ENCODE peak calls at places on chromosomes 13 and 19, in seven cellular contexts. One of them, this sample, is unnamed.
A peak's percentile ranks its signal among the peaks of the same experiment; 100 is the strongest.

GRCh38 chr19:50669319-50670101 is 20.3 kb downstream of the C19orf81 start:
- DNase-seq in H1: no peak
- DNase-seq in HCT116: no peak
- DNase-seq in HepG2: no peak
- DNase-seq in K562: peak; percentile 68
- DNase-seq in GM12878: no peak
- DNase-seq in SK-N-SH: peak; percentile 78
- DNase-seq in this sample: peak; percentile 70

GRCh38 chr13:98172570-98173405 is 4.3 kb downstream of the RNF113B start:
- DNase-seq in SK-N-SH: peak; percentile 61
- DNase-seq in GM12878: no peak
- DNase-seq in HepG2: no peak
- DNase-seq in H1: no peak
- DNase-seq in K562: no peak
- DNase-seq in HCT116: no peak
- DNase-seq in this sample: no peak

GRCh38 chr13:40651866-40652587 is 14.4 kb downstream of the FOXO1 start:
- DNase-seq in K562: no peak
- DNase-seq in HepG2: no peak
- DNase-seq in GM12878: no peak
- DNase-seq in H1: peak; percentile 66
- DNase-seq in HCT116: no peak
- DNase-seq in SK-N-SH: no peak
- DNase-seq in this sample: no peak

GRCh38 chr13:40341501-40341900 is 324.9 kb downstream of the FOXO1 start:
- DNase-seq in K562: no peak
- DNase-seq in SK-N-SH: no peak
- DNase-seq in HCT116: no peak
- DNase-seq in H1: no peak
- DNase-seq in HepG2: no peak
- DNase-seq in GM12878: no peak
- DNase-seq in this sample: no peak

GRCh38 chr13:41827507-41828213 is 133.2 kb downstream of the VWA8 start:
- DNase-seq in HCT116: peak; percentile 39
- DNase-seq in HepG2: no peak
- DNase-seq in H1: no peak
- DNase-seq in K562: no peak
- DNase-seq in SK-N-SH: no peak
- DNase-seq in GM12878: no peak
- DNase-seq in this sample: no peak

GRCh38 chr19:14139944-14140343 is 3.6 kb upstream of the ASF1B start:
- DNase-seq in SK-N-SH: no peak
- DNase-seq in GM12878: no peak
- DNase-seq in HCT116: no peak
- DNase-seq in H1: no peak
- DNase-seq in HepG2: no peak
- DNase-seq in K562: no peak
- DNase-seq in this sample: peak; percentile 87

GRCh38 chr19:7427944-7428343 is 60.9 kb downstream of the PEX11G start:
- DNase-seq in H1: no peak
- DNase-seq in HepG2: no peak
- DNase-seq in K562: no peak
- DNase-seq in SK-N-SH: no peak
- DNase-seq in HCT116: no peak
- DNase-seq in GM12878: no peak
- DNase-seq in this sample: no peak

GRCh38 chr19:41088151-41088550 is at the start of gene CYP2A13:
- DNase-seq in H1: no peak
- DNase-seq in HCT116: no peak
- DNase-seq in K562: no peak
- DNase-seq in SK-N-SH: no peak
- DNase-seq in HepG2: no peak
- DNase-seq in GM12878: no peak
- DNase-seq in this sample: no peak

GRCh38 chr13:48983331-48983730 is 7.6 kb downstream of the FNDC3A start:
- DNase-seq in HCT116: no peak
- DNase-seq in H1: no peak
- DNase-seq in HepG2: no peak
- DNase-seq in GM12878: no peak
- DNase-seq in K562: no peak
- DNase-seq in SK-N-SH: no peak
- DNase-seq in this sample: no peak

GRCh38 chr13:105773887-105774538 is 761.4 kb downstream of the EFNB2 start:
- DNase-seq in H1: no peak
- DNase-seq in K562: no peak
- DNase-seq in HepG2: peak; percentile 1
- DNase-seq in SK-N-SH: no peak
- DNase-seq in HCT116: peak; percentile 63
- DNase-seq in GM12878: no peak
- DNase-seq in this sample: no peak

GRCh38 chr13:101835920-101836319 is 383.4 kb downstream of the ITGBL1 start:
- DNase-seq in K562: no peak
- DNase-seq in HepG2: no peak
- DNase-seq in GM12878: no peak
- DNase-seq in H1: no peak
- DNase-seq in HCT116: no peak
- DNase-seq in SK-N-SH: no peak
- DNase-seq in this sample: no peak

GRCh38 chr13:32748305-32748704 is 162.1 kb downstream of the PDS5B start:
- DNase-seq in SK-N-SH: no peak
- DNase-seq in HCT116: no peak
- DNase-seq in GM12878: no peak
- DNase-seq in H1: no peak
- DNase-seq in K562: no peak
- DNase-seq in HepG2: no peak
- DNase-seq in this sample: no peak

GRCh38 chr13:73059460-73060250 is 850 bp downstream of the KLF5 start:
- DNase-seq in K562: peak; percentile 30
- DNase-seq in HepG2: peak; percentile 52
- DNase-seq in GM12878: no peak
- DNase-seq in HCT116: no peak
- DNase-seq in SK-N-SH: no peak
- DNase-seq in H1: no peak
- DNase-seq in this sample: peak; percentile 77

GRCh38 chr19:30742981-30743380 is 370.8 kb downstream of the ZNF536 start:
- DNase-seq in SK-N-SH: peak; percentile 46
- DNase-seq in HCT116: no peak
- DNase-seq in K562: no peak
- DNase-seq in H1: no peak
- DNase-seq in HepG2: no peak
- DNase-seq in GM12878: no peak
- DNase-seq in this sample: no peak

GRCh38 chr19:5891938-5892771 is 11.4 kb downstream of the NDUFA11 start:
- DNase-seq in SK-N-SH: peak; percentile 83
- DNase-seq in HCT116: no peak
- DNase-seq in K562: peak; percentile 69
- DNase-seq in HepG2: no peak
- DNase-seq in GM12878: no peak
- DNase-seq in H1: no peak
- DNase-seq in this sample: no peak

GRCh38 chr19:34481861-34482379 is 362 bp downstream of the WTIP start:
- DNase-seq in H1: no peak
- DNase-seq in SK-N-SH: peak; percentile 77
- DNase-seq in GM12878: no peak
- DNase-seq in HCT116: no peak
- DNase-seq in HepG2: no peak
- DNase-seq in K562: no peak
- DNase-seq in this sample: no peak

GRCh38 chr13:112616586-112617381 is 28.8 kb upstream of the TUBGCP3 start:
- DNase-seq in HepG2: peak; percentile 35
- DNase-seq in GM12878: no peak
- DNase-seq in H1: no peak
- DNase-seq in HCT116: peak; percentile 55
- DNase-seq in K562: peak; percentile 60
- DNase-seq in SK-N-SH: peak; percentile 69
- DNase-seq in this sample: peak; percentile 65

GRCh38 chr19:13051581-13052165 is 51.0 kb downstream of the LYL1 start:
- DNase-seq in HepG2: peak; percentile 54
- DNase-seq in GM12878: no peak
- DNase-seq in K562: peak; percentile 95
- DNase-seq in SK-N-SH: no peak
- DNase-seq in H1: no peak
- DNase-seq in HCT116: no peak
- DNase-seq in this sample: peak; percentile 47

GRCh38 chr19:1376415-1376805 is 7.3 kb upstream of the NDUFS7 start:
- DNase-seq in H1: no peak
- DNase-seq in HepG2: no peak
- DNase-seq in HCT116: no peak
- DNase-seq in GM12878: no peak
- DNase-seq in K562: no peak
- DNase-seq in SK-N-SH: no peak
- DNase-seq in this sample: no peak

GRCh38 chr13:108437496-108437895 is 168.0 kb downstream of the TNFSF13B start:
- DNase-seq in SK-N-SH: no peak
- DNase-seq in HCT116: no peak
- DNase-seq in K562: no peak
- DNase-seq in GM12878: no peak
- DNase-seq in H1: no peak
- DNase-seq in HepG2: no peak
- DNase-seq in this sample: no peak

DNA sequence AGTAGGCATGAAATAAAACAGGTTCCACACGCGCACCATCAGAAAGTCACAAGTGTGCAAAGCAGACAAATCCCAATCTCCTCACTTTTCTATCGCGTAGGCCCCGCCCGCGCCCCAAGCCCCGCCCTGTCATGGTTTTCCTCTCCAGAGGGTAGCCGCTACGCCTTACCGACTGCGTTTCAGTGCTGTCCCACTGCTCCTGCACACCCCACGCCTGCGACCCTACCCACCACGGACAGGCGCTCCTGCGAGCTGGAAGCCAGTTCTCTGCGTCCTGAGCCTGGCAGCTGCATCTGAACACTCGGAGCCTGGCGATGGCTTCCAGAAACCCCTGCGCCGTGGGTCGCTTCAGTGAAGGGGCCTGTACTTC is 379 bp upstream of the ZNF470 start:
- DNase-seq in H1: no peak
- DNase-seq in SK-N-SH: peak; percentile 68
- DNase-seq in HepG2: no peak
- DNase-seq in GM12878: no peak
- DNase-seq in HCT116: no peak
- DNase-seq in K562: no peak
- DNase-seq in this sample: peak; percentile 16
- TF ChIP-seq JUND in H1: no peak
- TF ChIP-seq JUND in SK-N-SH: no peak
- TF ChIP-seq JUND in HepG2: no peak
- TF ChIP-seq JUND in GM12878: no peak
- TF ChIP-seq JUND in HCT116: no peak
- TF ChIP-seq JUND in K562: no peak
- TF ChIP-seq JUND in this sample: no peak

DNA sequence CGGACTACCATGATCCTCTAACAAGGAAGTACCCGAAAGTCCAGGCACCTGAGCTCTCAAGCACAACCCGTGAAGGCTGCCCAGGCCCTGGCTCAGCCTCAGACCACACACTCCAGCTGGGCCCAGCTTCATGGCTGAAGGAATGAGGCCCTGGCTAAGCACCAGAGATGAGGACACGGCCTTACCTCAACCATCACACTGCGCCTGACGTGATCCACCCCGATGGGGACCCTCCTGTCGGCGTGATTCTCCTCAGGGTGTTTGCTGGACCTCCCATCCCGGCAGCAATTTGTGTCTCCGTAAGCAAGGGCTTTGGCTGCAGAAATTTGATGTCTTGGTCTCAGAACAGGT is 56.5 kb downstream of the F2RL3 start:
- DNase-seq in H1: no peak
- DNase-seq in K562: no peak
- DNase-seq in HepG2: no peak
- DNase-seq in SK-N-SH: no peak
- DNase-seq in HCT116: no peak
- DNase-seq in GM12878: no peak
- DNase-seq in this sample: no peak
- TF ChIP-seq JUND in H1: no peak
- TF ChIP-seq JUND in K562: no peak
- TF ChIP-seq JUND in HepG2: no peak
- TF ChIP-seq JUND in SK-N-SH: no peak
- TF ChIP-seq JUND in HCT116: no peak
- TF ChIP-seq JUND in GM12878: no peak
- TF ChIP-seq JUND in this sample: no peak

GRCh38 chr19:39297931-39298634 is 1.9 kb downstream of the IFNL1 start:
- DNase-seq in K562: no peak
- DNase-seq in H1: no peak
- DNase-seq in SK-N-SH: no peak
- DNase-seq in HepG2: no peak
- DNase-seq in HCT116: no peak
- DNase-seq in GM12878: no peak
- DNase-seq in this sample: no peak
- TF ChIP-seq JUND in K562: no peak
- TF ChIP-seq JUND in H1: no peak
- TF ChIP-seq JUND in SK-N-SH: no peak
- TF ChIP-seq JUND in HepG2: no peak
- TF ChIP-seq JUND in HCT116: no peak
- TF ChIP-seq JUND in GM12878: no peak
- TF ChIP-seq JUND in this sample: no peak

GRCh38 chr19:47005873-47006272 is 13.8 kb upstream of the NPAS1 start:
- DNase-seq in H1: no peak
- DNase-seq in GM12878: no peak
- DNase-seq in HCT116: peak; percentile 10
- DNase-seq in K562: no peak
- DNase-seq in HepG2: peak; percentile 33
- DNase-seq in SK-N-SH: peak; percentile 72
- DNase-seq in this sample: peak; percentile 79

GRCh38 chr19:47004012-47004465 is 15.6 kb upstream of the NPAS1 start:
- DNase-seq in HCT116: no peak
- DNase-seq in SK-N-SH: peak; percentile 75
- DNase-seq in GM12878: no peak
- DNase-seq in K562: peak; percentile 61
- DNase-seq in H1: no peak
- DNase-seq in HepG2: no peak
- DNase-seq in this sample: no peak

GRCh38 chr19:47006496-47006895 is 13.1 kb upstream of the NPAS1 start:
- DNase-seq in SK-N-SH: no peak
- DNase-seq in HepG2: no peak
- DNase-seq in HCT116: no peak
- DNase-seq in K562: no peak
- DNase-seq in H1: no peak
- DNase-seq in GM12878: no peak
- DNase-seq in this sample: no peak

GRCh38 chr19:47003611-47003935 is 16.1 kb upstream of the NPAS1 start:
- DNase-seq in SK-N-SH: peak; percentile 83
- DNase-seq in K562: no peak
- DNase-seq in H1: no peak
- DNase-seq in HCT116: no peak
- DNase-seq in HepG2: no peak
- DNase-seq in GM12878: no peak
- DNase-seq in this sample: no peak

GRCh38 chr19:47005164-47005641 is 14.4 kb upstream of the NPAS1 start:
- DNase-seq in HCT116: no peak
- DNase-seq in H1: no peak
- DNase-seq in K562: peak; percentile 49
- DNase-seq in HepG2: peak; percentile 30
- DNase-seq in SK-N-SH: no peak
- DNase-seq in GM12878: no peak
- DNase-seq in this sample: no peak
- TF ChIP-seq JUND in HCT116: no peak
- TF ChIP-seq JUND in H1: no peak
- TF ChIP-seq JUND in K562: no peak
- TF ChIP-seq JUND in HepG2: no peak
- TF ChIP-seq JUND in SK-N-SH: no peak
- TF ChIP-seq JUND in GM12878: no peak
- TF ChIP-seq JUND in this sample: no peak

This sample was measured in T47D.